ENCODE peak calls at places on chromosomes 12 and 14, in nine cellular contexts. A is epithelial cell of esophagus, I is GM12865, F is foreskin fibroblast, V is fibroblast of the aortic adventitia, R is lower lobe of right lung, H is suprapubic skin, N is fibroblast of villous mesenchyme, T is neural crest cell. S is an unnamed sample.

GRCh38 chr12:107570721-107571120 is 114.9 kb upstream of the PWP1 start:
- DNase-seq in V (peak; percentile 82), A (peak; percentile 37), N (no peak), F (no peak), I (no peak), T (no peak), H (no peak), R (no peak), S (no peak)

GRCh38 chr12:16788888-16789790 is 183.2 kb upstream of the LMO3 start:
- DNase-seq in A (peak; percentile 5), H (no peak), F (no peak), T (no peak), R (no peak), V (no peak), I (peak; percentile 20), N (no peak), S (no peak)

GRCh38 chr12:48988030-48988649 is 10.0 kb downstream of the WNT1 start:
- DNase-seq in I (peak; percentile 69), T (peak; percentile 90), F (no peak), R (peak; percentile 78), V (peak; percentile 57), A (peak; percentile 54), H (no peak), N (peak; percentile 56), S (no peak)

GRCh38 chr14:53011053-53011462 is 60.2 kb upstream of the FERMT2 start:
- DNase-seq in V (peak; percentile 99), I (no peak), T (no peak), A (peak; percentile 72), R (peak; percentile 48), F (peak; percentile 97), N (peak; percentile 99), H (peak; percentile 88), S (no peak)

GRCh38 chr14:30108975-30109700 is 181.5 kb upstream of the PRKD1 start:
- DNase-seq in H (no peak), N (peak; percentile 60), I (no peak), A (peak; percentile 34), R (no peak), F (peak; percentile 54), T (no peak), V (no peak), S (no peak)

GRCh38 chr12:48972213-48973021 is 882 bp upstream of the WNT10B start:
- DNase-seq in R (no peak), A (no peak), V (no peak), I (no peak), T (no peak), F (no peak), N (no peak), H (no peak), S (no peak)

GRCh38 chr12:90360300-90360699 is 594.7 kb downstream of the CCER1 start:
- DNase-seq in A (peak; percentile 88), N (no peak), R (no peak), F (no peak), H (no peak), T (no peak), V (no peak), I (no peak), S (no peak)

GRCh38 chr14:61281186-61281676 is at the start of gene TMEM30B:
- DNase-seq in N (no peak), R (peak; percentile 92), A (peak; percentile 97), I (no peak), F (no peak), V (no peak), H (no peak), T (no peak), S (no peak)

GRCh38 chr12:22271036-22271435 is 63.5 kb downstream of the ST8SIA1 start:
- DNase-seq in H (no peak), V (peak; percentile 96), I (no peak), N (peak; percentile 55), F (peak; percentile 70), R (no peak), T (no peak), A (peak; percentile 82), S (no peak)

GRCh38 chr12:56087220-56087619 is 7.3 kb downstream of the ERBB3 start:
- DNase-seq in T (no peak), R (peak; percentile 94), I (no peak), N (no peak), F (no peak), H (no peak), V (peak; percentile 11), A (peak; percentile 20), S (no peak)

GRCh38 chr12:8612629-8613028 is at the start of gene AICDA:
- DNase-seq in A (no peak), R (no peak), T (no peak), F (no peak), H (no peak), V (no peak), N (no peak), I (peak; percentile 66), S (no peak)

GRCh38 chr12:99110866-99111265 is 465.8 kb downstream of the APAF1 start:
- DNase-seq in V (no peak), H (no peak), T (no peak), F (no peak), R (no peak), N (no peak), A (no peak), I (no peak), S (no peak)

GRCh38 chr14:36028218-36028617 is 148.3 kb downstream of the PTCSC3 start:
- DNase-seq in T (no peak), I (peak; percentile 44), V (no peak), R (no peak), H (no peak), N (no peak), F (no peak), A (no peak), S (no peak)

GRCh38 chr12:84760091-84760490 is 152.5 kb downstream of the SLC6A15 start:
- DNase-seq in H (no peak), T (no peak), F (no peak), R (no peak), I (no peak), A (no peak), N (peak; percentile 20), V (no peak), S (no peak)

GRCh38 chr12:11067514-11067913 is 5.4 kb upstream of the TAS2R46 start:
- DNase-seq in F (no peak), T (no peak), V (peak; percentile 74), H (no peak), A (peak; percentile 12), I (no peak), N (peak; percentile 27), R (no peak), S (no peak)

GRCh38 chr12:80218925-80219714 is 119.8 kb downstream of the OTOGL start:
- DNase-seq in T (no peak), I (peak; percentile 11), N (peak; percentile 44), R (no peak), V (no peak), F (no peak), H (no peak), A (no peak), S (no peak)

GRCh38 chr12:54689984-54690383 is 41.8 kb upstream of the DCD start:
- DNase-seq in R (no peak), T (no peak), N (no peak), F (no peak), I (no peak), A (peak; percentile 16), H (no peak), V (no peak), S (no peak)
- TF ChIP-seq CTCF in R (no peak), T (peak; percentile 32), N (peak; percentile 30), F (peak; percentile 19), I (peak; percentile 15), A (peak; percentile 51), H (no peak), V (no peak), S (no peak)

GRCh38 chr14:72472845-72473244 is 421.1 kb downstream of the DPF3 start:
- DNase-seq in F (no peak), T (no peak), R (no peak), I (no peak), V (no peak), H (no peak), N (no peak), A (no peak), S (no peak)
- TF ChIP-seq CTCF in F (no peak), T (peak; percentile 46), R (no peak), I (no peak), V (no peak), H (no peak), N (no peak), A (no peak), S (no peak)

DNA sequence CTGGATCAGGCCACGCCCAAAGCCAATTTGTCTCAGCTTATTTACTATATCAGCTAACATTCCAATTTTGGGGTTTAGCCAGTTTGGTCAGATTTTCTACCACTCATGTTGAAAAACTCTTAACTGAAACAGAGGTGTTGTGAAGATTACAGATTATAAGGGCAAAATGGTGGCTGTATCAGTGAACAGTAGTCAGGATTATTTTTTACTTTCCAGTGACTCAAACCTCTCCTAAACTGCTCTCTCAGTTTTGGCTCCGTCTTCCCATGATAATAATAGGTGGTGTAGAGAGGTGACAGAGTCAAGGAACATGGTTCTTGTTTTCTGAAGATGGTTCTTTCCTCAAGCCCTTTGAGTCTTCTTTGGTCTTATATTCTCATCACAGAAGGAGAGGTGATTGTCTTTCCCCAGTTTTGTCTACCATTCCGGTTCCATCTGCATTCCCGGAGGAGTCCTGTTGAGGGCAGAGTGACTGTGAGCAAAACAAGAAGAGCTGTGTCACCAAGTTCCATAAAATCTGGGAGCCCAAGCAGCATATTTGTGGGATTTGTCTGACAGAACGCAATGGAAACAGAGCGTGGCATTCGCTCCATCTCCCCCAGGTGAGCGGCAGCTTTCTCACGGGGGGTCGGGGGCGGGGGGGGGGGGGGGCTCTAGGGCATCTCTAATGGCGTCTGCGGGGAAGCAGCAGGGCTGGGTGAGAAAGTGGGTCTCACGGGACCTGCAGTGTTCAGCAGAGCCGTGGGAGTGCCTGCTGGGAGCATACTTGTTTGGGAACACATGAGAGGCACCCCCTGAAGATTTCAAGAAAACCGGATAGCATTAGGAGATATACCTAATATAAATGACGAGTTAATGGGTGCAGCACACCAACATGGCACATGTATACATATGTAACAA is 59.1 kb downstream of the TBC1D30 start:
- DNase-seq in R (no peak), T (no peak), V (no peak), I (peak; percentile 75), F (no peak), H (no peak), A (no peak), N (no peak), S (no peak)
- TF ChIP-seq CTCF in R (no peak), T (peak; percentile 14), V (no peak), I (no peak), F (no peak), H (no peak), A (no peak), N (peak; percentile 11), S (no peak)

DNA sequence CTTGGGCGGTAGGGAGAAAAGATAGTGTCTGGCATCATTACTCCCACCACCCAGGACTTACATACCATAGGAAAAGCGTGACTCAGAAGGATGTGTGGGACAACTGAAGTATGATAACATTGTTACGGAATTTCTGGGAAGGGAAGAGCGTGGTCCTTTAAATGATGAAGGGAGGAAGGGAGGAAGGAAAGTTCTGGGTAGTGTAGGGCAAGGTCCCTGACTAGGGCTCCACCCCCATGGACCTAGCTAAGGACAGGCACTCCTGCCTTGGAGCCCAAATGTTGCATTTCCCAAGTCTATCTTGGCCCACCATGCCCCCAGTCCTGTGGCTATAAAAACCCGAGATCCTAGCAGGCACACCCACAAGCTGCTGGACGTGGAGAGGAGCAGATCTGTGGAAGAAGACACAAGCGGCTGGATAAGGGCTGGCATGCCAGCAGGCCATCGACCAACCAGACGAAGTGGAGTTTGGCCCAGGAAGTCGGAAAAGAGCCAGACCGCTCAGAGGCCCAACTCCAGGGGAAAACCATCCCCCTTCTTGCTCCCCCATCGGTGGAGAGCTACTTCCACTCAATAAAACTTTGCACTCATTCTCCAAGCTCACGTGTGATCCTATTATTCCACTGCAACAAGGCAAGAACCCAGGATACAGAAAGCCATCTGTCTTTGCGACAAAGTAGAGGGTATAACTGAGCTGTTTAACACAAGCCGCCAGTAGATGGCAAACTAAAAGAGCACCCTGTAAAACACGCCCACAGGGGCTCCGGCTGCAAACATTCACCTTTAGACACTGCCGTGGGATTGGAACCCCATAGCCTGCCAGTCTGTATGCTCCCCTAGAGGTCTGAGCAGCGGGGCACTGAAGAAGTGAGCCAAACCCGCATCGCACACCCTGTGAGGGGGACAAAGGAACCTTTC is 23.0 kb upstream of the RAB21 start:
- DNase-seq in R (no peak), F (peak; percentile 26), T (no peak), V (peak; percentile 57), I (peak; percentile 22), A (no peak), H (no peak), N (peak; percentile 22), S (no peak)
- TF ChIP-seq CTCF in R (no peak), F (no peak), T (no peak), V (no peak), I (no peak), A (no peak), H (no peak), N (no peak), S (no peak)